ENCODE peak calls at places on chromosomes 13 and 19, in six cellular contexts. F is uterus, K is BJ, P is astrocyte of the spinal cord, S is choroid plexus epithelial cell, E is IMR-90. M is an unnamed sample.

GRCh38 chr13:41061914-41062837 is 867 bp downstream of the WBP4 start:
- DNase-seq in F (no peak), K (no peak), P (peak; percentile 81), S (peak; percentile 84), E (peak; percentile 64), M (peak; percentile 80)

GRCh38 chr19:19817357-19817756 is 4.2 kb downstream of the ZNF506 start:
- DNase-seq in F (no peak), K (no peak), P (no peak), S (no peak), E (no peak), M (no peak)

GRCh38 chr19:28843771-28844492 is 369.0 kb downstream of the UQCRFS1 start:
- DNase-seq in F (no peak), K (no peak), P (no peak), S (no peak), E (no peak), M (no peak)

GRCh38 chr13:101267656-101268055 is 148.7 kb downstream of the NALCN start:
- DNase-seq in F (no peak), K (no peak), P (peak; percentile 88), S (no peak), E (no peak), M (no peak)

GRCh38 chr19:55408320-55408836 is 790 bp upstream of the UBE2S start:
- DNase-seq in F (no peak), K (no peak), P (no peak), S (no peak), E (no peak), M (no peak)

GRCh38 chr19:12689581-12690216 is 1.9 kb downstream of the GNG14 start:
- DNase-seq in F (no peak), K (no peak), P (no peak), S (no peak), E (no peak), M (no peak)

GRCh38 chr19:489418-490196 is 6.7 kb upstream of the MADCAM1 start:
- DNase-seq in F (no peak), K (no peak), P (peak; percentile 13), S (peak; percentile 34), E (peak; percentile 8), M (peak; percentile 31)

GRCh38 chr19:27974082-27974513 is 1238.9 kb downstream of the UQCRFS1 start:
- DNase-seq in F (no peak), K (no peak), P (peak; percentile 24), S (peak; percentile 58), E (no peak), M (peak; percentile 29)

GRCh38 chr13:32264407-32264806 is 50.8 kb downstream of the ZAR1L start:
- DNase-seq in F (peak; percentile 80), K (no peak), P (peak; percentile 58), S (peak; percentile 66), E (peak; percentile 55), M (peak; percentile 87)

GRCh38 chr13:65378943-65379519 is 1851.1 kb downstream of the PCDH9 start:
- DNase-seq in F (no peak), K (no peak), P (peak; percentile 37), S (peak; percentile 55), E (peak; percentile 27), M (peak; percentile 35)

GRCh38 chr19:491146-491741 is 5.0 kb upstream of the MADCAM1 start:
- DNase-seq in F (no peak), K (no peak), P (no peak), S (peak; percentile 30), E (no peak), M (peak; percentile 18)

GRCh38 chr19:51002542-51003311 is 1.3 kb upstream of the KLK8 start:
- DNase-seq in F (no peak), K (no peak), P (no peak), S (no peak), E (no peak), M (no peak)

GRCh38 chr19:17262557-17262956 is 2.0 kb downstream of the USHBP1 start:
- DNase-seq in F (no peak), K (no peak), P (no peak), S (no peak), E (no peak), M (no peak)

GRCh38 chr13:58963321-58963720 is 1200.4 kb downstream of the DIAPH3 start:
- DNase-seq in F (no peak), K (no peak), P (peak; percentile 19), S (peak; percentile 17), E (no peak), M (peak; percentile 10)

GRCh38 chr19:29535432-29535831 is 9.6 kb downstream of the VSTM2B start:
- DNase-seq in F (no peak), K (no peak), P (no peak), S (no peak), E (no peak), M (no peak)

GRCh38 chr19:4577020-4577782 is 17.7 kb upstream of the SEMA6B start:
- DNase-seq in F (no peak), K (no peak), P (peak; percentile 15), S (peak; percentile 39), E (no peak), M (peak; percentile 48)

GRCh38 chr13:44573790-44574465 is 2.2 kb downstream of the TSC22D1 start:
- DNase-seq in F (no peak), K (no peak), P (peak; percentile 83), S (peak; percentile 78), E (peak; percentile 67), M (peak; percentile 62)

GRCh38 chr19:42095814-42096230 is 19.9 kb downstream of the ZNF574 start:
- DNase-seq in F (no peak), K (no peak), P (no peak), S (no peak), E (no peak), M (no peak)

GRCh38 chr13:99980201-99981114 is 1.1 kb upstream of the ZIC2 start:
- DNase-seq in F (no peak), K (no peak), P (peak; percentile 88), S (peak; percentile 92), E (peak; percentile 43), M (peak; percentile 64)

GRCh38 chr13:91785435-91786137 is 387.2 kb downstream of the GPC5 start:
- DNase-seq in F (no peak), K (no peak), P (no peak), S (peak; percentile 2), E (no peak), M (no peak)

GRCh38 chr19:15631817-15632216 is 8.9 kb upstream of the CYP4F3 start:
- DNase-seq in F (no peak), K (no peak), P (no peak), S (peak; percentile 5), E (no peak), M (no peak)

GRCh38 chr19:18629166-18630088 is 7.4 kb upstream of the KLHL26 start:
- DNase-seq in F (peak; percentile 46), K (no peak), P (no peak), S (peak; percentile 46), E (no peak), M (peak; percentile 64)

GRCh38 chr19:48967346-48968178 is 2.5 kb downstream of the FTL start:
- DNase-seq in F (no peak), K (no peak), P (no peak), S (peak; percentile 68), E (peak; percentile 67), M (peak; percentile 90)

GRCh38 chr13:64793592-64793991 is 2436.5 kb downstream of the PCDH9 start:
- DNase-seq in F (no peak), K (no peak), P (no peak), S (no peak), E (no peak), M (no peak)

GRCh38 chr19:7069904-7070226 is 362 bp downstream of the ZNF557 start:
- DNase-seq in F (no peak), K (no peak), P (no peak), S (peak; percentile 21), E (no peak), M (no peak)

GRCh38 chr19:38662508-38663155 is 15.2 kb downstream of the ACTN4 start:
- DNase-seq in F (no peak), K (no peak), P (no peak), S (no peak), E (no peak), M (no peak)
- H3K4me3 ChIP-seq in F (no peak overlapping the region), K (no peak overlapping the region), P (no peak overlapping the region), S (no peak overlapping the region), E (no peak overlapping the region), M (no peak overlapping the region)

GRCh38 chr19:2787115-2787514 is 1.8 kb downstream of the THOP1 start:
- DNase-seq in F (no peak), K (no peak), P (no peak), S (no peak), E (no peak), M (no peak)
- TF ChIP-seq CTCF in F (no peak), K (no peak), P (no peak), S (no peak), E (no peak), M (no peak)

GRCh38 chr19:34964598-34964997 is 569 bp upstream of the ZNF792 start:
- DNase-seq in F (no peak), K (no peak), P (no peak), S (no peak), E (no peak), M (no peak)
- H3K4me3 ChIP-seq in F (no peak overlapping the region), K (no peak overlapping the region), P (no peak overlapping the region), S (no peak overlapping the region), E (no peak overlapping the region), M (no peak overlapping the region)

DNA sequence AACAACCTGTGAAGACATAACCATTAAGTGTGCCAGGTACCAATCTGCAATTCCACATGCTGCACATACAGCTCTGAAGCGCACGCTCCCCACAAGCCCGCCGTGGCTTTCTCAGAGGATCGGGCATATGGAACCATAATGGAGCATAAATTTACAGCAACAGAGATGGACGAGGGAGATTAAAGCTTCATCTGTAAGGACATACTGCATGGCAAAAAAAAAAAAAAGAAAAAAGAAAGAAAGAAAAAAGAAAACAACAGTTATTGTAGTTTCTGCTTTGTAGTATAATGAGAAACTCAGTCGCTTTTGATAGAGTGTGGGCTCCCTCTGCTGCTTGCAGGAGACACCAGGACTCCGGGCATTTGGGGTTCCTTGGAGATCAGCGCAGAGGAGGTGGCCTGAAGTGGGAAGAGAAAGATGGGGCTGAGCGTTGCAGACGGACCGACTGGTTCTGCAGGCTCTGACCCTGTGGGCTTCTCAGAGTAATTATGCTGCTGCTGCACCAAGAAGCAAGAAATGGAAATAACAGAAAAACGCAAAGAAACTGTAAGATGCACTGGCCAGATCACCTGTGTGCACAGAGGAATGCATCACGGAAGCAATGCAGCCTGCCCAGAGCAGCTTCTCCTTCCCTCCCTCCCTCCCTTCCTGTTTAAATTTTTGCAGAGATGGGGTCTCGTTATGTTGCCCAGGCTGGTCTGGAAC is 10.8 kb upstream of the PDCD5 start:
- DNase-seq in F (peak; percentile 50), K (no peak), P (peak; percentile 50), S (peak; percentile 83), E (peak; percentile 57), M (peak; percentile 72)
- TF ChIP-seq CTCF in F (peak; percentile 74), K (peak; percentile 77), P (peak; percentile 75), S (peak; percentile 91), E (peak; percentile 77), M (peak; percentile 74)